ENCODE peak calls at places on chromosomes 11 and 22, in eight cellular contexts. V is lower lobe of right lung, P is iPS DF 6.9, J is Karpas-422, B is substantia nigra, C is PC-3, I is endothelial cell of umbilical vein, X is fibroblast of lung. H is an unnamed sample.

GRCh38 chr22:40855960-40856512 is 403 bp downstream of the ST13 start:
- DNase-seq in B (no peak), V (no peak), I (peak), P (no peak), X (peak), J (peak), C (no peak), H (no peak)

GRCh38 chr11:13924801-13925327 is 37.7 kb upstream of the SPON1 start:
- DNase-seq in X (no peak), V (no peak), P (no peak), I (peak), B (no peak), J (no peak), C (no peak), H (no peak)

GRCh38 chr22:38657248-38657909 is 941 bp downstream of the CBY1 start:
- DNase-seq in I (no peak), J (peak), V (no peak), P (no peak), B (no peak), C (peak), X (peak), H (peak)

GRCh38 chr11:94895451-94895850 is 77.9 kb downstream of the CWC15 start:
- DNase-seq in I (peak), C (no peak), B (no peak), P (no peak), X (peak), V (no peak), J (no peak), H (peak)

GRCh38 chr11:16610738-16611388 is 127.6 kb upstream of the C11orf58 start:
- DNase-seq in J (no peak), B (no peak), C (no peak), X (no peak), P (no peak), V (peak), I (no peak), H (no peak)

GRCh38 chr22:23082534-23083314 is 12.4 kb downstream of the GNAZ start:
- DNase-seq in B (no peak), P (no peak), J (no peak), V (no peak), X (no peak), C (no peak), I (no peak), H (no peak)

GRCh38 chr11:65574963-65575567 is 788 bp upstream of the EHBP1L1 start:
- DNase-seq in V (no peak), X (no peak), I (peak), P (no peak), C (peak), J (no peak), B (no peak), H (no peak)

GRCh38 chr11:92965196-92965595 is 4.3 kb upstream of the MTNR1B start:
- DNase-seq in P (no peak), B (no peak), J (no peak), X (no peak), C (no peak), V (no peak), I (no peak), H (no peak)

GRCh38 chr11:86537541-86538222 is 134.7 kb downstream of the ME3 start:
- DNase-seq in J (peak), I (peak), B (no peak), C (no peak), V (no peak), X (no peak), P (no peak), H (no peak)

GRCh38 chr11:83671295-83671694 is 385.1 kb upstream of the CCDC90B start:
- DNase-seq in J (peak), P (no peak), V (no peak), B (no peak), I (no peak), X (no peak), C (peak), H (no peak)

GRCh38 chr11:74870485-74870884 is 78.4 kb downstream of the XRRA1 start:
- DNase-seq in V (no peak), B (no peak), C (peak), X (peak), J (peak), I (peak), P (no peak), H (no peak)

GRCh38 chr11:122882809-122883681 is 486 bp downstream of the JHY start:
- DNase-seq in B (no peak), I (peak), J (no peak), X (peak), V (peak), P (no peak), C (peak), H (peak)

GRCh38 chr22:43376765-43377485 is 33.8 kb upstream of the SCUBE1 start:
- DNase-seq in C (no peak), X (peak), P (no peak), J (no peak), B (no peak), I (no peak), V (no peak), H (no peak)

GRCh38 chr11:103625624-103625965 is 410.8 kb upstream of the DDI1 start:
- DNase-seq in P (no peak), C (no peak), I (no peak), B (no peak), V (no peak), X (no peak), J (no peak), H (no peak)

GRCh38 chr11:84673753-84674152 is 953.4 kb downstream of the DLG2 start:
- DNase-seq in J (no peak), C (no peak), B (no peak), P (no peak), X (peak), I (no peak), V (no peak), H (peak)

GRCh38 chr11:109729761-109730160 is 307.8 kb downstream of the C11orf87 start:
- DNase-seq in P (no peak), B (no peak), X (no peak), C (no peak), J (peak), V (no peak), I (no peak), H (no peak)

GRCh38 chr11:47391077-47391583 is 12.8 kb upstream of the SPI1 start:
- DNase-seq in V (peak), I (no peak), P (no peak), J (no peak), X (no peak), B (no peak), C (no peak), H (no peak)

GRCh38 chr11:67292671-67293070 is 3.6 kb downstream of the ANKRD13D start:
- DNase-seq in I (no peak), C (no peak), B (no peak), J (no peak), P (no peak), V (no peak), X (peak), H (no peak)

GRCh38 chr11:129973809-129974208 is 28.8 kb downstream of the PRDM10 start:
- DNase-seq in X (peak), J (no peak), B (no peak), I (no peak), P (peak), C (no peak), V (peak), H (no peak)

GRCh38 chr11:12321217-12321937 is 56.0 kb upstream of the PARVA start:
- DNase-seq in C (no peak), X (no peak), V (no peak), P (no peak), I (no peak), J (no peak), B (no peak), H (no peak)

GRCh38 chr11:47979378-47980092 is 824 bp upstream of the PTPRJ start:
- DNase-seq in P (no peak), J (no peak), B (no peak), I (peak), X (no peak), V (no peak), C (no peak), H (no peak)

GRCh38 chr22:39471421-39472141 is 14.8 kb downstream of the MGAT3 start:
- DNase-seq in P (no peak), B (no peak), V (no peak), C (no peak), X (peak), J (peak), I (peak), H (no peak)

GRCh38 chr11:102117472-102118113 is 7.3 kb downstream of the YAP1 start:
- DNase-seq in I (peak), B (no peak), C (peak), V (no peak), J (no peak), X (peak), P (no peak), H (no peak)

GRCh38 chr22:27475548-27475897 is 326.0 kb downstream of the MN1 start:
- DNase-seq in X (no peak), J (no peak), V (no peak), C (peak), B (no peak), P (no peak), I (no peak), H (no peak)

GRCh38 chr11:33742249-33742851 is 6.1 kb upstream of the CD59 start:
- DNase-seq in B (no peak), I (peak), P (no peak), J (peak), C (peak), V (no peak), X (no peak), H (no peak)

GRCh38 chr11:20671856-20672546 is 2.6 kb downstream of the NELL1 start:
- DNase-seq in C (peak), V (no peak), I (no peak), B (no peak), P (no peak), X (no peak), J (no peak), H (no peak)

GRCh38 chr11:1337647-1338007 is 28.2 kb upstream of the TOLLIP start:
- DNase-seq in X (no peak), I (no peak), J (no peak), C (no peak), P (no peak), V (no peak), B (no peak), H (no peak)

GRCh38 chr11:130121430-130121978 is 38.1 kb upstream of the ST14 start:
- DNase-seq in V (no peak), J (no peak), B (no peak), P (no peak), C (no peak), X (peak), I (peak), H (no peak)

GRCh38 chr22:38921126-38921525 is 36.3 kb upstream of the APOBEC3A start:
- DNase-seq in J (no peak), C (peak), I (no peak), P (no peak), V (peak), X (no peak), B (no peak), H (peak)

GRCh38 chr22:27997538-27997937 is 78.5 kb upstream of the PITPNB start:
- DNase-seq in V (peak), X (no peak), B (no peak), C (no peak), P (no peak), I (no peak), J (no peak), H (no peak)

GRCh38 chr11:121321614-121322243 is 29.2 kb downstream of the SC5D start:
- DNase-seq in X (peak), V (no peak), C (peak), I (no peak), B (no peak), P (peak), J (peak), H (no peak)

GRCh38 chr22:45263790-45264269 is 20.9 kb upstream of the UPK3A start:
- DNase-seq in J (peak), B (peak), I (peak), V (peak), C (no peak), X (peak), P (no peak), H (peak)

GRCh38 chr11:2518983-2519340 is 74.2 kb downstream of the KCNQ1 start:
- DNase-seq in J (no peak), X (no peak), P (no peak), C (no peak), I (no peak), V (peak), B (no peak), H (no peak)

GRCh38 chr22:40042312-40042711 is 47.6 kb downstream of the FAM83F start:
- DNase-seq in B (no peak), V (no peak), C (no peak), X (no peak), J (no peak), I (no peak), P (no peak), H (no peak)

GRCh38 chr11:65446446-65447277 is 24.1 kb downstream of the NEAT1 start:
- DNase-seq in B (no peak), C (peak), I (peak), P (no peak), J (peak), V (no peak), X (peak), H (no peak)

GRCh38 chr11:2150206-2150847 is 10.7 kb downstream of the INS start:
- DNase-seq in X (peak), I (peak), B (no peak), C (peak), V (no peak), P (no peak), J (peak), H (peak)

GRCh38 chr11:62552465-62552782 is 5.8 kb upstream of the AHNAK start:
- DNase-seq in C (peak), V (no peak), P (no peak), J (no peak), B (no peak), I (no peak), X (no peak), H (no peak)

GRCh38 chr11:117960406-117960805 is 25.8 kb upstream of the IL10RA start:
- DNase-seq in C (no peak), X (no peak), P (no peak), V (no peak), J (no peak), B (no peak), I (no peak), H (no peak)
- H3K27ac ChIP-seq in C (no peak), X (no peak), P (no peak), V (no peak), J (no peak), B (no peak), I (no peak), H (no peak)

GRCh38 chr22:20509344-20510047 is 2.1 kb downstream of the MED15 start:
- DNase-seq in V (peak), P (no peak), C (peak), I (peak), B (no peak), X (peak), J (peak), H (peak)

GRCh38 chr22:20508815-20509271 is 1.4 kb downstream of the MED15 start:
- DNase-seq in V (no peak), B (no peak), J (peak), I (peak), C (no peak), X (no peak), P (no peak), H (no peak)

GRCh38 chr22:20507253-20508066 is at the start of gene MED15:
- DNase-seq in J (peak), V (peak), X (peak), P (peak), C (peak), I (peak), B (peak), H (peak)

GRCh38 chr22:20511578-20512259 is 4.3 kb downstream of the MED15 start:
- DNase-seq in V (no peak), P (no peak), B (no peak), I (no peak), C (no peak), X (no peak), J (no peak), H (no peak)

GRCh38 chr22:20510811-20511577 is 3.6 kb downstream of the MED15 start:
- DNase-seq in J (no peak), V (no peak), I (no peak), B (no peak), X (no peak), P (no peak), C (no peak), H (no peak)
- H3K27ac ChIP-seq in J (no peak), V (peak), I (peak), B (no peak), X (peak), P (no peak), C (peak), H (peak)

DNA sequence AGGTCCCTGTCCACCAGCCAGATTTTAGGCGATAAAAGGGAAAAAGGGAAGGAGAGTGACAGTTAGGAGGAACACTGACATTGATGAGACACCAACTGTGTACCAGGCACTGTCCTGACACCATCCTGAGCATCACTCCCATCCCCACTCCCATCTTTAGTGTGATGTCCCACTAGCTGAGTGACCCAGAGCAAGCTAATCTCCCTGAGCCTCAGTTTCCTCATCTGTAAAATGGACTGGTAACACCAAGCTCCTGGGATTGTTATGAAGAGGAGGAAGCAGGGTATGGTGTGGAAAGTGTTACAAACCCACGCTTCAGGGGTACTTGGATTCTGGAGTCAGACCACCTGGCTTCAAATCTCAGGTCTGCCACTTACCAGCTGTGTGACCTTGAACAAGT is 8.5 kb upstream of the P2RY6 start:
- DNase-seq in J (no peak), I (no peak), V (no peak), X (no peak), C (no peak), P (no peak), B (no peak), H (no peak)
- H3K27ac ChIP-seq in J (no peak), I (no peak), V (no peak), X (no peak), C (no peak), P (no peak), B (no peak), H (no peak)

DNA sequence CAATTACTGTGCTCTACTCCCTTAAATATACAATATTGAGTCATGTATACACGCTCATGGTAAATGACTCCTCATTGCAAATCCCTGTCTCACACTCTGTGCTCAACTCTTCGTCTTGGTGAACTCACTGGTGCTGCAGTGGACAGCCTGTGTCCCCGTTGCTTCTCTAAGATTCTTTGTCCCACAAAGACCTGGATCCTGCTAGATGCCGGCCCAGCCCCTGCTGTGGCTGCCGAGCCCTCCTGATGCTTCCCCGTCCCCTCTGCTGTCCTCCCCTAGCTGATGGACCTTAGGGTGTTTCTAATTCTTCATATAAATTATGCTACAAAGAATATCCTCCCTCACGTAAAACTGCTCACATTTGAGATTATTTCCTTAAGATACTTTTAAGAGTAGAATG is 5.5 kb downstream of the APOL2 start:
- DNase-seq in V (no peak), J (no peak), B (no peak), I (no peak), X (no peak), C (no peak), P (no peak), H (no peak)
- H3K27ac ChIP-seq in V (no peak), J (no peak), B (no peak), I (no peak), X (no peak), C (no peak), P (no peak), H (no peak)

GRCh38 chr11:45161252-45162063 is 15.0 kb downstream of the PRDM11 start:
- DNase-seq in X (no peak), V (no peak), C (no peak), I (no peak), B (no peak), J (no peak), P (no peak), H (no peak)
- H3K27ac ChIP-seq in X (no peak), V (no peak), C (no peak), I (no peak), B (no peak), J (no peak), P (no peak), H (no peak)

GRCh38 chr22:20881231-20881630 is 22.4 kb downstream of the SNAP29 start:
- DNase-seq in B (no peak), V (no peak), X (peak), J (no peak), P (no peak), I (no peak), C (peak), H (peak)
- H3K27ac ChIP-seq in B (no peak), V (no peak), X (no peak), J (no peak), P (no peak), I (no peak), C (no peak), H (no peak)

H was measured in foreskin keratinocyte.